ENCODE peak calls at places on chromosomes 11 and 22, in nine cellular contexts. W is CD4-positive, alpha-beta memory T cell; P is HEK293T; G is uterus; V is memory B cell; Q is H9; I is Calu3; A is activated T-cell treated with anti-CD3 and anti-CD28 coated beads for 24 hours; B is stimulated activated CD4-positive, alpha-beta T cell treated with anti-CD3 and anti-CD28 coated beads, Interleukin-1b, Interleukin-23, amount 100 ng/mL, for 24 hours. C is an unnamed sample.

GRCh38 chr11:23988381-23989006 is 508.4 kb upstream of the LUZP2 start:
- DNase-seq in W (no peak), P (no peak), G (no peak), V (no peak), Q (no peak), I (no peak), A (no peak), B (no peak), C (no peak)

GRCh38 chr11:60857378-60858232 is 1.9 kb upstream of the PTGDR2 start:
- DNase-seq in W (no peak), P (no peak), G (no peak), V (no peak), Q (no peak), I (no peak), A (no peak), B (no peak), C (no peak)

GRCh38 chr11:131877246-131877645 is 506.8 kb downstream of the NTM start:
- DNase-seq in W (no peak), P (no peak), G (no peak), V (no peak), Q (no peak), I (no peak), A (no peak), B (no peak), C (no peak)

GRCh38 chr11:133833899-133834296 is 11.4 kb downstream of the SPATA19 start:
- DNase-seq in W (no peak), P (no peak), G (no peak), V (no peak), Q (no peak), I (no peak), A (no peak), B (no peak), C (no peak)

GRCh38 chr11:78791254-78791653 is 216.6 kb upstream of the NARS2 start:
- DNase-seq in W (no peak), P (no peak), G (no peak), V (no peak), Q (no peak), I (no peak), A (no peak), B (no peak), C (no peak)

GRCh38 chr22:46067159-46068111 is 82.9 kb upstream of the PPARA start:
- DNase-seq in W (no peak), P (no peak), G (peak), V (no peak), Q (no peak), I (peak), A (no peak), B (no peak), C (no peak)

GRCh38 chr22:47816121-47816915 is 1053.9 kb downstream of the TBC1D22A start:
- DNase-seq in W (no peak), P (no peak), G (no peak), V (no peak), Q (no peak), I (no peak), A (no peak), B (no peak), C (no peak)

GRCh38 chr22:20312396-20313191 is 7.3 kb downstream of the DGCR6L start:
- DNase-seq in W (no peak), P (no peak), G (no peak), V (peak), Q (peak), I (no peak), A (no peak), B (no peak), C (no peak)